ENCODE peak calls at places on chromosomes 13 and 19, in four cellular contexts. Y is uterus, H is trophoblast cell, M is IMR-90. R is an unnamed sample.

GRCh38 chr19:55253842-55254624 is 4.8 kb downstream of the PPP6R1 start:
- DNase-seq in M (no peak), H (no peak), Y (no peak), R (no peak)

GRCh38 chr13:25267715-25268114 is 19.6 kb downstream of the MTMR6 start:
- DNase-seq in M (peak), Y (no peak), H (no peak), R (peak)

GRCh38 chr19:23762884-23763711 is 4.4 kb upstream of the ZNF681 start:
- DNase-seq in H (peak), M (peak), Y (peak), R (peak)

GRCh38 chr19:53183146-53183545 is 10.0 kb downstream of the ZNF665 start:
- DNase-seq in M (peak), Y (no peak), H (no peak), R (peak)

GRCh38 chr19:8610041-8610927 is at the start of gene ADAMTS10:
- DNase-seq in Y (peak), H (no peak), M (peak), R (peak)

GRCh38 chr19:17778621-17779280 is 16.2 kb upstream of the B3GNT3 start:
- DNase-seq in Y (no peak), H (no peak), M (no peak), R (no peak)

GRCh38 chr13:88339271-88339741 is 668.1 kb downstream of the SLITRK5 start:
- DNase-seq in H (no peak), M (no peak), Y (no peak), R (no peak)

GRCh38 chr13:92677571-92677970 is 549.0 kb upstream of the GPC6 start:
- DNase-seq in Y (no peak), H (no peak), M (no peak), R (no peak)

GRCh38 chr19:13436352-13436751 is 69.9 kb downstream of the CACNA1A start:
- DNase-seq in M (no peak), Y (no peak), H (no peak), R (no peak)

GRCh38 chr13:80527400-80527799 is 186.5 kb upstream of the SPRY2 start:
- DNase-seq in M (no peak), H (no peak), Y (no peak), R (no peak)

GRCh38 chr13:80529734-80530133 is 188.8 kb upstream of the SPRY2 start:
- DNase-seq in H (no peak), Y (no peak), M (no peak), R (no peak)

GRCh38 chr13:80523134-80523533 is 182.2 kb upstream of the SPRY2 start:
- DNase-seq in H (no peak), Y (no peak), M (no peak), R (no peak)

GRCh38 chr13:80528733-80529132 is 187.8 kb upstream of the SPRY2 start:
- DNase-seq in Y (no peak), M (no peak), H (no peak), R (no peak)

DNA sequence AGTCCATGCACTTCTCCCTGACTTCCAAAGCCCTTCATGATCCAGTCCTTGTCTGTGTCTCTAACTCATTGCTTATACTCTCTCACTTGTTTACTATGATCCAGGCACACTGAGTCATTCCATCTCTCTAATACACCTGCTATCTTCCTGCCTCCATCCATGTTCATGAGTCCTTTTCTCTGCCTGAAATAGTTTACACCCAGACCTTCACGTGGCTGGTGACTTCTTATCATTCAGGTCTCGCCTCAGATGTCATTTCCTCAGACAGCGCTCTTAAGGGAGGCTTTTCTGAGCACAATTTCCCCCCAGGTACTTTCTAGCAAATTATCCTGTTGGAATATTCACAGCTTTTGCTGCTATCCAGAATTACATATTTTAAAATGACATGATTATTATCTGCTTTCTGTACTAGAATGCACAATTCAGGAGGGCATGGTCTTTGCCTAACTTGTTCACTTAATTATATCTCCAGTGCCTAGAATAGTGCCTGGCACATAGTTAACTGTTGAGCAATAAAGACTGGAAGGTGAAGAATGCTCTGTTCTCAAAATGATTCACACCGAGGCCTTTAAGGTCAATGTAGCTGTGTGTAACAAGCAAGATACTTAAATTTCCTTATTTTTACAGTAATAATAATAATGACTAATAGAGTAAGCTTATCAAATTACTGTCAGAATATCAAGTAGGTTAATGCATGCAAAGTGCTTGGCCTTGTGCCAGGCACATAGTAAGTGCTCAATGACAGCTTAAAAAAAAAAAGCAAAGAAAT is 183.7 kb upstream of the SPRY2 start:
- DNase-seq in Y (no peak), H (peak), M (no peak), R (no peak)
- H3K4me3 ChIP-seq in Y (no peak), H (no peak), M (no peak), R (no peak)

DNA sequence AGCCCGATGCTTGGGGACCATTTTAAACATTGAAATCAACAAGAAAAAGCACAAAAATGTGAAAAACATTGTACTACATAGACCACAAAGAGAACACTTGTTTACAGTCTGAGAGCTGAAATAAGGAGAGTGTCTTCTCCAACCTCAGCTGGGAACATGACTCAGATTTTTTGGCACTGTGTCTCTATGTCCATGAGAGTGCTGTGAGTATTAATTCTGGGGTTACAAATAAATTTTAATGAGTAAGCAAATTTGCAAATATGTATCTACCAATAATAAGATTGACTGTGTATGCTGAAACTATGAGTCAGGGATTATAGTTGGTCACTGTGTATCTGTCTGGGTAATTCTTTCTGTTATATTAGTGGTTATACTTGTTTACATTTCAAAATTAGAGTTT is 174.0 kb downstream of the DCT start:
- DNase-seq in H (no peak), M (peak), Y (no peak), R (peak)
- H3K4me3 ChIP-seq in H (no peak), M (no peak), Y (no peak), R (no peak)

DNA sequence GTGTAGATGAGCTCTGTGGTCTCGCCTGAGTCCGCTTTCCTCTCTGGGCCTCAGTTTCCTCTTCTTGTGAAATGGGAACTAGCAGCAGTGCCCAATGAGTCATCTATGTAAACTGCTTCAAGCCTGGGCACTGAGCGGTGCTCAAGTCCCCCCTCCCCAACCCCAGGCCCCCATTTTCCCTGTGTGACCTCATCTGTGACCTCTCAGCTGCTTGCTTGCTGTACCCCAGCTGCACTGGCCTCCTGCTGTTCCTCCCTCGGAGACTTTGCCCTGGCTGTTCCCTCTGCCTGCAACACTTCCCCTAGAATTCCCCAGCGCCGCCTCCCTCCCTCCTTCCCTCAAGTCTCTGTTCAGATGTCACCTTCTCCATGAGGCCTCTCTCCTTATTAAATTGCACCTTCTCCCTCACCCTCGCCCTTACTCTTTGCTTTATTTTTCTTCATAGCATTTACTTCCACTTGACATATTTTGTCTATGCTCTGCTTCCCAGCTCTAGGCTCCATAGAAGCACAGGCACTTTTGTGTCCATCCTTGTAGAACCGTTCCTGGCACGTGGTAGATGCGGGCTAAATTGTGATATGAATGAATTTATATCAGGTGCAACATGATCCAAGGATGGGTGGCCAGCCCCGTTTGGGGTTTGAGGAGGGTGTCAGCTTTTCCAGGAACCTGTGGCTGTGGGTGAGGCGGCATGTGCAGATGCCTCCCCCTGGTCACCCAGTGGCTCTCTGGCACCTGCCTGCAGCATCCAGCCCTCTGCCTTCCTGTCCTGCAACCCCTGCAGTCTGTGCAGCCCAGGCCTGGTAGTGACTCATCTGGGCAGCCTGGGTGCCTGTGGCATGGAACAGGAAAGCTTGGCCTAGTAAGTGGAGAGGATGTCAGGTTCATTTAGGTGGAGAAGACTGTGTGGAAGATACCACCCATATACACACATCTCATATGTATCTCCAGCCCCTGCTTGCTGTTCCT is 26.3 kb downstream of the SIPA1L3 start:
- DNase-seq in Y (no peak), M (peak), H (no peak), R (peak)
- H3K4me3 ChIP-seq in Y (no peak), M (no peak), H (no peak), R (no peak)

DNA sequence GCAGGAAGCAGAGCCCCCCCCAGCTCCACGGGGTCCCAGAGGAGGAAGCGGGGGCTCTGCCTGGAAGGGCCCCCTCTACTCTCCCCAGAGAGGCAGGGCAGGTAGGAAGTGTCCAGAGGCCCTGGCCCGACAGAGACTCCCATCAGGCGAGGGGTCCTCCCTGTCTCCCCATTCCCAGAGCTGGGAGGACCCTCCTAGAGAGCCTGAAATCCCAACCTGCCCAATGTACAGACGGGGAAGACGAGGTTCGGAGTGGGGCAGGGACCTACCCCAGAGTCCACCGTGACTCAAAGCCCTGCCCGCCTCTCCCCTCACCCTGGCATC is 1.1 kb downstream of the TLE2 start:
- DNase-seq in Y (no peak), M (no peak), H (no peak), R (no peak)
- H3K4me3 ChIP-seq in Y (peak), M (no peak), H (no peak), R (no peak)

DNA sequence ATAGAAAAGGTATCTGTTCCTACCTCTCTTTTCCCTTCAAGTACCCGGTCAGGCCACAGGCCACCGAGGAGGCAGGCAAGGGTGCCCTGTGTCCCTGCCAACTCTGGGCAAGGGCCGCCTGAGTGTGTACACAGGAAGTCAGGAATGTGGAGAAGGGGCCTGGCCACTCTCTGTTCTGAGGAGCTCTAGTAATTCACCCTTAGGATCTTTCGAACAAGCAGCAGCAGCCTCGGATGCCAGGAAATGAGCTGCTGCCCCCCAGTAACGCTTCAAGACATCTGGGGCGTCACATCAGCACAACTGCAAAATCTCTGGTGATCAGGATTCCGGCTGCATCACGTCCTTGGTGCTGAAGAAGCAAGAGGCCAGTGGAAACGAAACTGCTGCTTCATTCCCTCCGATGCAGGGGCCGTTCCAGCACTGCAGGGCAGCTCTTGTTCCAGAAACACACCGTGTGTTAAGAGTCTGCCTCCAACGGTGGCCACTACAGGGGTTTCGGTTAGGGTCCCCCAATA is 2.0 kb downstream of the RAB20 start:
- DNase-seq in H (no peak), Y (no peak), M (peak), R (peak)
- H3K4me3 ChIP-seq in H (no peak), Y (peak), M (peak), R (peak)

GRCh38 chr19:42459926-42460325 is 17.2 kb upstream of the CXCL17 start:
- DNase-seq in H (no peak), M (no peak), Y (no peak), R (no peak)
- H3K4me3 ChIP-seq in H (no peak), M (no peak), Y (no peak), R (no peak)

GRCh38 chr13:29508130-29508873 is 87.2 kb downstream of the SLC7A1 start:
- DNase-seq in M (peak), Y (peak), H (peak), R (peak)
- H3K4me3 ChIP-seq in M (no peak), Y (no peak), H (no peak), R (no peak)

GRCh38 chr13:113724780-113725315 is 34.2 kb upstream of the TMEM255B start:
- DNase-seq in H (no peak), Y (peak), M (peak), R (peak)

GRCh38 chr13:113724016-113724758 is 34.8 kb upstream of the TMEM255B start:
- DNase-seq in Y (no peak), H (no peak), M (no peak), R (no peak)

GRCh38 chr13:113729329-113730019 is 29.6 kb upstream of the TMEM255B start:
- DNase-seq in Y (no peak), M (no peak), H (no peak), R (peak)

GRCh38 chr13:113728571-113729054 is 30.4 kb upstream of the TMEM255B start:
- DNase-seq in H (no peak), M (no peak), Y (no peak), R (no peak)

GRCh38 chr13:113726961-113727411 is 32.0 kb upstream of the TMEM255B start:
- DNase-seq in H (no peak), M (peak), Y (no peak), R (peak)
- H3K4me3 ChIP-seq in H (peak), M (no peak), Y (no peak), R (no peak)

GRCh38 chr19:29666634-29667389 is 1.6 kb downstream of the PLEKHF1 start:
- DNase-seq in H (no peak), M (peak), Y (peak), R (peak)

GRCh38 chr19:29665826-29666633 is 769 bp downstream of the PLEKHF1 start:
- DNase-seq in M (peak), Y (peak), H (peak), R (peak)

GRCh38 chr19:29667941-29668340 is 2.7 kb downstream of the PLEKHF1 start:
- DNase-seq in Y (no peak), H (no peak), M (no peak), R (no peak)

GRCh38 chr19:29668746-29669609 is 3.7 kb downstream of the PLEKHF1 start:
- DNase-seq in H (no peak), Y (no peak), M (no peak), R (no peak)

DNA sequence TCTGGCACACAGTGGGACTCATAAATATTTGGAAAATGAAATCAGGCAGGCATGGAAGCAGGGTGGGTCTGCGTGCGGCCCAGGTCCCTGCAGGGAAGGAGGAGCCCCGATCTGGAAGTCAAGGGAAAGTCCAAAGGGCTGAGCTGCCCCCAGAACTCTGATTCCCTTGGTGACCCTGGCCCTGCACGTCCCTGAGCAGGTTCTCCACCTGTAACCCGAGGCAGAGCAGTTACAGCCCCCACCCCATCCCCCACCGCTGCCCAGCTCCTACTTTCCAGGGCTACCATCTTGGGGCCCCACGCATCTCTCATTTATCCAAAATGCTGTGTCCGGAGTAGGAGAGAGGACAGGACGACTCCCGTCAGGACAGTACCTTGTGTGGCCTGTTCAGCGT is 2.1 kb downstream of the PLEKHF1 start:
- DNase-seq in H (no peak), Y (no peak), M (no peak), R (no peak)
- H3K4me3 ChIP-seq in H (no peak), Y (peak), M (no peak), R (peak)

DNA sequence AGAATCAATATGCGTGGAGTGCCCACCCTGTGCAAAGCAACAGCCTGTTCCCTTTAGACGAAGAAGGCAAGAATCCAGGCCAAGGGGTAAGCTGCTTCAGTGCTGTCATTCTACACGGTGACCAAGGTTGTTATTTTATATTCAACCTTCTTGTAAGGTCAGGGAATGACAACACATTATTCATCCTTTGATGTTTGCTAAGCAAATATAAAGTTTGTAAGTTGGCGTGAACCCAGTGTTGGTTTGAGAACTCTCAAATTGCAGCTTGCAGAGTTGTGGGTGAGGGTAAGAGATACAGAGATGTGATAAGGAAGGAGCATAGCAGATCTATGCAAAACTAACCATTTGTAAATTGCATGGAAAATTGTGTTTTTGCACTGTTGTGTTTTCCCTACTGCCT is 436.7 kb downstream of the FGF9 start:
- DNase-seq in H (no peak), M (no peak), Y (no peak), R (no peak)
- H3K4me3 ChIP-seq in H (no peak), M (no peak), Y (no peak), R (no peak)

R was measured in AG10803.